ENCODE peak calls at places on chromosomes 12 and 14, in nine cellular contexts. C, N, U, Q, Z, T, H, F and P are unnamed samples.

GRCh38 chr12:31833541-31833840 is 104.7 kb upstream of the AMN1 start:
- DNase-seq in C (no peak), N (no peak), U (no peak), Q (no peak), Z (no peak), T (no peak), H (no peak), F (no peak), P (no peak)

GRCh38 chr12:40158592-40159111 is 52.8 kb upstream of the SLC2A13 start:
- DNase-seq in C (no peak), N (no peak), U (no peak), Q (no peak), Z (no peak), T (no peak), H (no peak), F (no peak), P (no peak)

GRCh38 chr14:69654109-69654508 is 42.7 kb downstream of the SUSD6 start:
- DNase-seq in C (no peak), N (no peak), U (no peak), Q (no peak), Z (no peak), T (no peak), H (no peak), F (no peak), P (no peak)

GRCh38 chr14:57938533-57938932 is 72.6 kb upstream of the SLC35F4 start:
- DNase-seq in C (no peak), N (no peak), U (no peak), Q (no peak), Z (no peak), T (no peak), H (no peak), F (no peak), P (no peak)

GRCh38 chr14:104353921-104354701 is 215.7 kb downstream of the KIF26A start:
- DNase-seq in C (no peak), N (no peak), U (no peak), Q (no peak), Z (no peak), T (peak), H (no peak), F (no peak), P (no peak)

GRCh38 chr14:79584679-79585078 is 626.6 kb downstream of the DIO2 start:
- DNase-seq in C (no peak), N (no peak), U (no peak), Q (no peak), Z (no peak), T (no peak), H (no peak), F (peak), P (no peak)

GRCh38 chr12:3670083-3670620 is 82.8 kb downstream of the CRACR2A start:
- DNase-seq in C (no peak), N (no peak), U (no peak), Q (no peak), Z (no peak), T (no peak), H (no peak), F (no peak), P (no peak)

GRCh38 chr12:12198124-12198523 is 68.7 kb downstream of the LRP6 start:
- DNase-seq in C (no peak), N (no peak), U (no peak), Q (no peak), Z (no peak), T (no peak), H (no peak), F (no peak), P (no peak)

GRCh38 chr12:85036241-85036707 is at the start of the genes LRRIQ1 and TSPAN19:
- DNase-seq in C (peak), N (no peak), U (peak), Q (no peak), Z (peak), T (no peak), H (peak), F (peak), P (peak)

GRCh38 chr12:5817246-5817645 is 127.8 kb downstream of the ANO2 start:
- DNase-seq in C (no peak), N (no peak), U (no peak), Q (no peak), Z (no peak), T (no peak), H (no peak), F (no peak), P (no peak)

GRCh38 chr12:93851245-93851665 is 174.1 kb downstream of the CRADD start:
- DNase-seq in C (no peak), N (no peak), U (no peak), Q (no peak), Z (no peak), T (no peak), H (no peak), F (no peak), P (no peak)

GRCh38 chr14:74618078-74618952 is 6.3 kb upstream of the LTBP2 start:
- DNase-seq in C (no peak), N (peak), U (peak), Q (peak), Z (peak), T (peak), H (no peak), F (no peak), P (peak)

GRCh38 chr12:204261-204678 is 9.7 kb downstream of the SLC6A12 start:
- DNase-seq in C (no peak), N (no peak), U (no peak), Q (no peak), Z (no peak), T (no peak), H (no peak), F (no peak), P (no peak)

GRCh38 chr14:51188566-51189185 is 51.4 kb upstream of the TMX1 start:
- DNase-seq in C (no peak), N (no peak), U (no peak), Q (no peak), Z (no peak), T (no peak), H (no peak), F (no peak), P (no peak)

GRCh38 chr12:42761601-42762350 is 172.2 kb upstream of the PRICKLE1 start:
- DNase-seq in C (no peak), N (no peak), U (no peak), Q (no peak), Z (no peak), T (no peak), H (no peak), F (no peak), P (no peak)